ENCODE peak calls at places on chromosomes 5 and 9, in five cellular contexts. One of them, this sample, is unnamed.

GRCh38 chr9:36928210-36928609 is 105.9 kb downstream of the PAX5 start:
- DNase-seq in PC-9: no peak
- DNase-seq in H7: no peak
- DNase-seq in pancreas: no peak
- DNase-seq in mucosa of descending colon: no peak
- DNase-seq in this sample: no peak

GRCh38 chr5:62100201-62100600 is 205.8 kb upstream of the KIF2A start:
- DNase-seq in PC-9: no peak
- DNase-seq in H7: no peak
- DNase-seq in pancreas: no peak
- DNase-seq in mucosa of descending colon: no peak
- DNase-seq in this sample: no peak

GRCh38 chr9:23308114-23308513 is 517.9 kb downstream of the ELAVL2 start:
- DNase-seq in PC-9: no peak
- DNase-seq in H7: no peak
- DNase-seq in pancreas: no peak
- DNase-seq in mucosa of descending colon: no peak
- DNase-seq in this sample: no peak

GRCh38 chr5:151040211-151040747 is 19.9 kb downstream of the GPX3 start:
- DNase-seq in PC-9: peak
- DNase-seq in H7: no peak
- DNase-seq in pancreas: no peak
- DNase-seq in mucosa of descending colon: no peak
- DNase-seq in this sample: no peak

GRCh38 chr5:164175083-164175482 is 669.7 kb downstream of the MAT2B start:
- DNase-seq in PC-9: no peak
- DNase-seq in H7: no peak
- DNase-seq in pancreas: no peak
- DNase-seq in mucosa of descending colon: no peak
- DNase-seq in this sample: no peak

GRCh38 chr5:675876-676698 is 17.1 kb downstream of the TPPP start:
- DNase-seq in PC-9: no peak
- DNase-seq in H7: peak
- DNase-seq in pancreas: no peak
- DNase-seq in mucosa of descending colon: no peak
- DNase-seq in this sample: peak

GRCh38 chr5:78511116-78511906 is 137.3 kb downstream of the LHFPL2 start:
- DNase-seq in PC-9: no peak
- DNase-seq in H7: no peak
- DNase-seq in pancreas: peak
- DNase-seq in mucosa of descending colon: no peak
- DNase-seq in this sample: no peak

GRCh38 chr5:138954257-138955012 is 79.3 kb upstream of the LRRTM2 start:
- DNase-seq in PC-9: no peak
- DNase-seq in H7: no peak
- DNase-seq in pancreas: peak
- DNase-seq in mucosa of descending colon: no peak
- DNase-seq in this sample: no peak

DNA sequence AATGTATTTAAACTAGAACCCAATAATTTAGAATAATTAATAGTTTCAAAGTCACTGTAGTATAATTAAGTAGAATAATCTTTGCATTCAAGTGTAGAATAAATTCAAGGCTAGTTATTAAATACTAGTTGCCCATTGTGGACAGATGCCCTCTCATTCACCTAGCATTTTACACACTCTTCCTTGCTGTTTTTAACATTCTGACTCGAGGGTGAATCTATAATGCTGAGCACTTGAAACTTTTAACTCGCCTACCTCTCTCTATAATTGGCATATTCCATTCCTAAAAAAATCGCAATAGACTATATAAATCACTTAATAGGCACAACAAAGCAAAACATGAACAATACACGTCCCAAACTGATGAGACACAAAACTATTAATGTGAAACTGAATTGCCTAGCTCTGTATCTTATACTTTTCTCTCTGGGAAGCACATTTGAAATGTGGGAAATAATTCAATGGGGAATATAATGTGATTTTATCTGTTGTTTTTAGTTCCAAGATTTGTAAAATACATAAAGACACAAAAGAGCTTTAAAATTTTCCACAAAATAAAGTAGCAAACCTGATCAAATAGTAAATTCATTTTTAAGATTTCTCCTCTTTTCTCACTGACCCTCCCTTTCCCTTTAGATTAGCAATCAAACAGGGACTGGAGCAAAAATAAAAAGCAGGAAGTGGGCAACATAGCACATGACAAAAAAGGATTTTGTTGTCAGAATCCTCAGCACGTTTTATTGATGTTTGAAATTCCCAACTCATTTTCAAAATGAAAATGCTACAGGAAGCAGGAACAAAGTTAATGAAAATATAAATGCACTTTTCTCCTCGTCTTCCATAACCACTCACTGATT is 295.6 kb downstream of the PDE4D start:
- DNase-seq in PC-9: no peak
- DNase-seq in H7: no peak
- DNase-seq in pancreas: no peak
- DNase-seq in mucosa of descending colon: no peak
- DNase-seq in this sample: no peak
- H3K4me3 ChIP-seq in PC-9: no peak
- H3K4me3 ChIP-seq in H7: no peak
- H3K4me3 ChIP-seq in pancreas: peak
- H3K4me3 ChIP-seq in mucosa of descending colon: no peak
- H3K4me3 ChIP-seq in this sample: no peak

GRCh38 chr5:122311400-122311887 is 593 bp upstream of the SNCAIP start:
- DNase-seq in PC-9: no peak
- DNase-seq in H7: no peak
- DNase-seq in pancreas: no peak
- DNase-seq in mucosa of descending colon: no peak
- DNase-seq in this sample: no peak
- H3K4me3 ChIP-seq in PC-9: no peak
- H3K4me3 ChIP-seq in H7: peak
- H3K4me3 ChIP-seq in pancreas: peak
- H3K4me3 ChIP-seq in mucosa of descending colon: no peak
- H3K4me3 ChIP-seq in this sample: peak

GRCh38 chr9:121285835-121286687 is 18.1 kb downstream of the GSN start:
- DNase-seq in PC-9: peak
- DNase-seq in H7: peak
- DNase-seq in pancreas: no peak
- DNase-seq in mucosa of descending colon: peak
- DNase-seq in this sample: peak
- H3K4me3 ChIP-seq in PC-9: peak
- H3K4me3 ChIP-seq in H7: no peak
- H3K4me3 ChIP-seq in pancreas: no peak
- H3K4me3 ChIP-seq in mucosa of descending colon: no peak
- H3K4me3 ChIP-seq in this sample: no peak

GRCh38 chr5:95959964-95960801 is 1.5 kb downstream of the ELL2 start:
- DNase-seq in PC-9: peak
- DNase-seq in H7: no peak
- DNase-seq in pancreas: peak
- DNase-seq in mucosa of descending colon: no peak
- DNase-seq in this sample: peak

GRCh38 chr5:95956900-95957293 is 4.8 kb downstream of the ELL2 start:
- DNase-seq in PC-9: no peak
- DNase-seq in H7: no peak
- DNase-seq in pancreas: no peak
- DNase-seq in mucosa of descending colon: no peak
- DNase-seq in this sample: no peak

GRCh38 chr5:95957804-95958203 is 3.8 kb downstream of the ELL2 start:
- DNase-seq in PC-9: no peak
- DNase-seq in H7: no peak
- DNase-seq in pancreas: no peak
- DNase-seq in mucosa of descending colon: no peak
- DNase-seq in this sample: no peak

GRCh38 chr5:95959051-95959963 is 2.3 kb downstream of the ELL2 start:
- DNase-seq in PC-9: peak
- DNase-seq in H7: peak
- DNase-seq in pancreas: no peak
- DNase-seq in mucosa of descending colon: no peak
- DNase-seq in this sample: no peak

GRCh38 chr5:95958308-95959014 is 3.2 kb downstream of the ELL2 start:
- DNase-seq in PC-9: peak
- DNase-seq in H7: peak
- DNase-seq in pancreas: peak
- DNase-seq in mucosa of descending colon: no peak
- DNase-seq in this sample: no peak
- H3K4me3 ChIP-seq in PC-9: no peak
- H3K4me3 ChIP-seq in H7: no peak
- H3K4me3 ChIP-seq in pancreas: peak
- H3K4me3 ChIP-seq in mucosa of descending colon: no peak
- H3K4me3 ChIP-seq in this sample: no peak

GRCh38 chr5:79689541-79690466 is at the start of gene CMYA5:
- DNase-seq in PC-9: no peak
- DNase-seq in H7: peak
- DNase-seq in pancreas: no peak
- DNase-seq in mucosa of descending colon: no peak
- DNase-seq in this sample: no peak
- H3K4me3 ChIP-seq in PC-9: no peak
- H3K4me3 ChIP-seq in H7: peak
- H3K4me3 ChIP-seq in pancreas: peak
- H3K4me3 ChIP-seq in mucosa of descending colon: no peak
- H3K4me3 ChIP-seq in this sample: no peak

DNA sequence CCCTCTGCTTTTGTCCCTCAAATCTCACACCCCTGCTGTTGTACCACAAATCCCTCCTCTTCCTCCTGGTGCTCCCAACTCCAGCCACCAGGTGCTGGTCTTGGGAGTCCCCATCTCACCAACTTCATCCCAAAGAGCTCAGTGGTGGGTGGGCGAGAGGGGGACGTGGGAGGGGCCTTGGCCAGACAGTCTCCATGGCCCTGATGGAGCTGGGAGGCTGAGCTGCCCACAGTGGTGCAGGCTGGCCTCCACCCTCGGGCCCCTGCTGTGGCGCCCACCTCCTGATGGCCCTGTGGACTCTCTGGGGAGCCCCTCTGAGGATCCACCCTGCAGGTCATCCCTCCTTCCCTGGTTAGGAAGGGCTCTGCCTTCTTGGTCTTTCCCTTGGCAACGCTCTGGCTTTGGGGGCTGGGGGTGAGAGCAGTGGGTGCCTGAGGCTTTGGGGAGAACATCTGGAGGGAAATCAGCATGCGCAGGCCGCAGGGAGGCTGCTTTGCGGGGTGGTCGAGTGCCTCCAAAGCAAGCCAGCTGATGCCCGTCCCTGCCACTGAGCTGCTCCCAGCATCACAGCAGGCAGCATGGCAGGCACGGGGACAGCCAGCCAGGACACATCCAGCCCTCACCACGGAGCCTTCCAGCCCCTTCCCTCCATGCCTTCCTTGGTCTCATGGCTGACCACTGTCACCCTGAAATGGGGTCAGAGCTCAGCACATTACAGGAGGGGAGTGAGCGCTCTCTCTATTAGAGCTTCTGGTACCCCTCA is 7.6 kb upstream of the FAM163B start:
- DNase-seq in PC-9: no peak
- DNase-seq in H7: no peak
- DNase-seq in pancreas: no peak
- DNase-seq in mucosa of descending colon: no peak
- DNase-seq in this sample: no peak
- H3K4me3 ChIP-seq in PC-9: no peak
- H3K4me3 ChIP-seq in H7: no peak
- H3K4me3 ChIP-seq in pancreas: no peak
- H3K4me3 ChIP-seq in mucosa of descending colon: no peak
- H3K4me3 ChIP-seq in this sample: no peak